ENCODE peak calls at places on chromosomes 4 and X, in nine cellular contexts. One of them, this sample, is unnamed.

GRCh38 chrX:1870421-1870820 is 255.6 kb downstream of the ASMT start:
- DNase-seq in fibroblast of lung: peak; percentile 5
- DNase-seq in activated gamma-delta T cell: no peak
- DNase-seq in transverse colon: no peak
- DNase-seq in keratinocyte: no peak
- DNase-seq in T-cell: no peak
- DNase-seq in left colon: no peak
- DNase-seq in NCI-H1092 treated with DMSO at 0.1 percent for 48 hours: no peak
- DNase-seq in CD14-positive monocyte: no peak
- DNase-seq in this sample: no peak

GRCh38 chrX:110703641-110704040 is 92.0 kb downstream of the CHRDL1 start:
- DNase-seq in fibroblast of lung: no peak
- DNase-seq in activated gamma-delta T cell: no peak
- DNase-seq in transverse colon: no peak
- DNase-seq in keratinocyte: no peak
- DNase-seq in T-cell: no peak
- DNase-seq in left colon: no peak
- DNase-seq in NCI-H1092 treated with DMSO at 0.1 percent for 48 hours: no peak
- DNase-seq in CD14-positive monocyte: no peak
- DNase-seq in this sample: no peak

GRCh38 chr4:144723471-144723870 is 77.5 kb downstream of the HHIP start:
- DNase-seq in fibroblast of lung: no peak
- DNase-seq in activated gamma-delta T cell: no peak
- DNase-seq in transverse colon: no peak
- DNase-seq in keratinocyte: no peak
- DNase-seq in T-cell: no peak
- DNase-seq in left colon: no peak
- DNase-seq in NCI-H1092 treated with DMSO at 0.1 percent for 48 hours: no peak
- DNase-seq in CD14-positive monocyte: no peak
- DNase-seq in this sample: no peak

GRCh38 chrX:65451663-65452062 is 82.9 kb downstream of the LAS1L start:
- DNase-seq in fibroblast of lung: peak; percentile 8
- DNase-seq in activated gamma-delta T cell: no peak
- DNase-seq in transverse colon: peak; percentile 8
- DNase-seq in keratinocyte: no peak
- DNase-seq in T-cell: no peak
- DNase-seq in left colon: no peak
- DNase-seq in NCI-H1092 treated with DMSO at 0.1 percent for 48 hours: peak; percentile 7
- DNase-seq in CD14-positive monocyte: no peak
- DNase-seq in this sample: no peak

GRCh38 chr4:169252339-169253086 is 18.2 kb downstream of the SH3RF1 start:
- DNase-seq in fibroblast of lung: peak; percentile 42
- DNase-seq in activated gamma-delta T cell: no peak
- DNase-seq in transverse colon: no peak
- DNase-seq in keratinocyte: no peak
- DNase-seq in T-cell: no peak
- DNase-seq in left colon: no peak
- DNase-seq in NCI-H1092 treated with DMSO at 0.1 percent for 48 hours: no peak
- DNase-seq in CD14-positive monocyte: no peak
- DNase-seq in this sample: no peak

GRCh38 chr4:147599764-147600163 is 17.4 kb upstream of the TMEM184C start:
- DNase-seq in fibroblast of lung: peak; percentile 78
- DNase-seq in activated gamma-delta T cell: no peak
- DNase-seq in transverse colon: no peak
- DNase-seq in keratinocyte: no peak
- DNase-seq in T-cell: no peak
- DNase-seq in left colon: no peak
- DNase-seq in NCI-H1092 treated with DMSO at 0.1 percent for 48 hours: no peak
- DNase-seq in CD14-positive monocyte: no peak
- DNase-seq in this sample: no peak

GRCh38 chr4:107213410-107213809 is 177.3 kb upstream of the DKK2 start:
- DNase-seq in fibroblast of lung: peak; percentile 36
- DNase-seq in activated gamma-delta T cell: no peak
- DNase-seq in transverse colon: no peak
- DNase-seq in keratinocyte: no peak
- DNase-seq in T-cell: no peak
- DNase-seq in left colon: no peak
- DNase-seq in NCI-H1092 treated with DMSO at 0.1 percent for 48 hours: no peak
- DNase-seq in CD14-positive monocyte: no peak
- DNase-seq in this sample: no peak

GRCh38 chr4:75004755-75005668 is 72.1 kb downstream of the PARM1 start:
- DNase-seq in fibroblast of lung: peak; percentile 3
- DNase-seq in activated gamma-delta T cell: no peak
- DNase-seq in transverse colon: no peak
- DNase-seq in keratinocyte: no peak
- DNase-seq in T-cell: no peak
- DNase-seq in left colon: no peak
- DNase-seq in NCI-H1092 treated with DMSO at 0.1 percent for 48 hours: no peak
- DNase-seq in CD14-positive monocyte: no peak
- DNase-seq in this sample: peak; percentile 84

GRCh38 chr4:6926681-6927478 is 17.3 kb downstream of the TBC1D14 start:
- DNase-seq in fibroblast of lung: peak; percentile 76
- DNase-seq in activated gamma-delta T cell: peak; percentile 21
- DNase-seq in transverse colon: peak; percentile 87
- DNase-seq in keratinocyte: no peak
- DNase-seq in T-cell: peak; percentile 63
- DNase-seq in left colon: peak; percentile 89
- DNase-seq in NCI-H1092 treated with DMSO at 0.1 percent for 48 hours: no peak
- DNase-seq in CD14-positive monocyte: no peak
- DNase-seq in this sample: no peak

GRCh38 chr4:173211222-173211621 is 42.6 kb downstream of the GALNT7 start:
- DNase-seq in fibroblast of lung: no peak
- DNase-seq in activated gamma-delta T cell: no peak
- DNase-seq in transverse colon: no peak
- DNase-seq in keratinocyte: no peak
- DNase-seq in T-cell: no peak
- DNase-seq in left colon: no peak
- DNase-seq in NCI-H1092 treated with DMSO at 0.1 percent for 48 hours: no peak
- DNase-seq in CD14-positive monocyte: no peak
- DNase-seq in this sample: no peak

GRCh38 chrX:114344756-114345155 is 239.1 kb upstream of the HTR2C start:
- DNase-seq in fibroblast of lung: peak; percentile 18
- DNase-seq in activated gamma-delta T cell: no peak
- DNase-seq in transverse colon: no peak
- DNase-seq in keratinocyte: peak; percentile 5
- DNase-seq in T-cell: no peak
- DNase-seq in left colon: no peak
- DNase-seq in NCI-H1092 treated with DMSO at 0.1 percent for 48 hours: peak; percentile 30
- DNase-seq in CD14-positive monocyte: no peak
- DNase-seq in this sample: no peak

GRCh38 chr4:10093801-10094552 is 22.6 kb downstream of the WDR1 start:
- DNase-seq in fibroblast of lung: peak; percentile 98
- DNase-seq in activated gamma-delta T cell: no peak
- DNase-seq in transverse colon: no peak
- DNase-seq in keratinocyte: no peak
- DNase-seq in T-cell: no peak
- DNase-seq in left colon: no peak
- DNase-seq in NCI-H1092 treated with DMSO at 0.1 percent for 48 hours: no peak
- DNase-seq in CD14-positive monocyte: no peak
- DNase-seq in this sample: peak; percentile 75

GRCh38 chr4:15436515-15436914 is 8.7 kb downstream of the C1QTNF7 start:
- DNase-seq in fibroblast of lung: peak; percentile 52
- DNase-seq in activated gamma-delta T cell: no peak
- DNase-seq in transverse colon: no peak
- DNase-seq in keratinocyte: no peak
- DNase-seq in T-cell: no peak
- DNase-seq in left colon: no peak
- DNase-seq in NCI-H1092 treated with DMSO at 0.1 percent for 48 hours: peak; percentile 37
- DNase-seq in CD14-positive monocyte: no peak
- DNase-seq in this sample: peak; percentile 53

GRCh38 chrX:103941201-103941975 is 21.0 kb upstream of the TMSB15B start:
- DNase-seq in fibroblast of lung: peak; percentile 43
- DNase-seq in activated gamma-delta T cell: no peak
- DNase-seq in transverse colon: no peak
- DNase-seq in keratinocyte: no peak
- DNase-seq in T-cell: no peak
- DNase-seq in left colon: no peak
- DNase-seq in NCI-H1092 treated with DMSO at 0.1 percent for 48 hours: peak; percentile 28
- DNase-seq in CD14-positive monocyte: no peak
- DNase-seq in this sample: no peak

GRCh38 chrX:132023896-132024386 is 839 bp downstream of the STK26 start:
- DNase-seq in fibroblast of lung: no peak
- DNase-seq in activated gamma-delta T cell: peak; percentile 24
- DNase-seq in transverse colon: no peak
- DNase-seq in keratinocyte: no peak
- DNase-seq in T-cell: peak; percentile 39
- DNase-seq in left colon: peak; percentile 30
- DNase-seq in NCI-H1092 treated with DMSO at 0.1 percent for 48 hours: no peak
- DNase-seq in CD14-positive monocyte: peak; percentile 43
- DNase-seq in this sample: peak; percentile 0

GRCh38 chrX:16870861-16871584 is 861 bp upstream of the RBBP7 start:
- DNase-seq in fibroblast of lung: peak; percentile 12
- DNase-seq in activated gamma-delta T cell: peak; percentile 47
- DNase-seq in transverse colon: no peak
- DNase-seq in keratinocyte: no peak
- DNase-seq in T-cell: peak; percentile 3
- DNase-seq in left colon: peak; percentile 27
- DNase-seq in NCI-H1092 treated with DMSO at 0.1 percent for 48 hours: peak; percentile 47
- DNase-seq in CD14-positive monocyte: no peak
- DNase-seq in this sample: peak; percentile 22

GRCh38 chrX:128781506-128781905 is 729.3 kb upstream of the ACTRT1 start:
- DNase-seq in fibroblast of lung: no peak
- DNase-seq in activated gamma-delta T cell: no peak
- DNase-seq in transverse colon: peak; percentile 48
- DNase-seq in keratinocyte: no peak
- DNase-seq in T-cell: peak; percentile 2
- DNase-seq in left colon: peak; percentile 26
- DNase-seq in NCI-H1092 treated with DMSO at 0.1 percent for 48 hours: peak; percentile 54
- DNase-seq in CD14-positive monocyte: no peak
- DNase-seq in this sample: no peak

GRCh38 chr4:171847751-171848150 is 34.5 kb downstream of the GALNTL6 start:
- DNase-seq in fibroblast of lung: no peak
- DNase-seq in activated gamma-delta T cell: no peak
- DNase-seq in transverse colon: no peak
- DNase-seq in keratinocyte: no peak
- DNase-seq in T-cell: no peak
- DNase-seq in left colon: no peak
- DNase-seq in NCI-H1092 treated with DMSO at 0.1 percent for 48 hours: no peak
- DNase-seq in CD14-positive monocyte: no peak
- DNase-seq in this sample: no peak

This sample was measured in thyroid gland.